ENCODE peak calls at places on chromosomes 11 and 22, in four cellular contexts. H, Y, M and N are unnamed samples.

GRCh38 chr11:120236169-120237107 is 3.5 kb upstream of the POU2F3 start:
- DNase-seq in M (no peak), Y (no peak), H (no peak), N (peak)

GRCh38 chr11:7056828-7057513 is 31.8 kb upstream of the RBMXL2 start:
- DNase-seq in H (no peak), Y (no peak), M (no peak), N (no peak)

GRCh38 chr11:1199689-1200610 is 22.9 kb upstream of the MUC5B start:
- DNase-seq in Y (peak), H (no peak), M (no peak), N (no peak)

GRCh38 chr11:64314805-64315561 is 2.4 kb downstream of the TRMT112 start:
- DNase-seq in H (no peak), M (no peak), Y (no peak), N (no peak)

GRCh38 chr11:13055200-13055599 is 46.1 kb downstream of the RASSF10 start:
- DNase-seq in Y (no peak), M (no peak), H (no peak), N (no peak)

GRCh38 chr22:39534591-39535301 is 2.2 kb upstream of the RPS19BP1 start:
- DNase-seq in M (peak), Y (peak), H (no peak), N (peak)

GRCh38 chr11:31045335-31045734 is 324.2 kb downstream of the DCDC1 start:
- DNase-seq in H (no peak), Y (no peak), M (peak), N (no peak)

GRCh38 chr22:42162728-42163489 is 32.3 kb upstream of the CYP2D6 start:
- DNase-seq in M (no peak), H (no peak), Y (no peak), N (no peak)

GRCh38 chr11:777288-778255 is at the start of gene GATD1:
- DNase-seq in M (peak), H (peak), Y (peak), N (peak)

GRCh38 chr11:115503886-115504278 is 333 bp downstream of the CADM1 start:
- DNase-seq in M (peak), H (no peak), Y (no peak), N (no peak)

GRCh38 chr22:30296851-30297250 is 7.5 kb upstream of the CASTOR1 start:
- DNase-seq in H (no peak), Y (no peak), M (no peak), N (no peak)

GRCh38 chr11:7906481-7906880 is 24.6 kb downstream of the OR10A6 start:
- DNase-seq in H (no peak), Y (no peak), M (no peak), N (no peak)

GRCh38 chr11:114134870-114135269 is 75.4 kb downstream of the ZBTB16 start:
- DNase-seq in M (no peak), H (no peak), Y (no peak), N (no peak)

GRCh38 chr11:2791139-2791520 is 91.3 kb upstream of the KCNQ1OT1 start:
- DNase-seq in Y (peak), M (no peak), H (no peak), N (no peak)

GRCh38 chr22:23570681-23571080 is 9.4 kb downstream of the IGLL1 start:
- DNase-seq in Y (no peak), M (no peak), H (no peak), N (no peak)

GRCh38 chr11:2312232-2313042 is 10.6 kb downstream of the TSPAN32 start:
- DNase-seq in M (no peak), H (no peak), Y (no peak), N (no peak)

GRCh38 chr11:47394322-47395224 is 13.8 kb upstream of the SLC39A13 start:
- DNase-seq in M (peak), H (no peak), Y (no peak), N (peak)

GRCh38 chr11:131430466-131431176 is 60.2 kb downstream of the NTM start:
- DNase-seq in Y (no peak), M (no peak), H (no peak), N (no peak)

GRCh38 chr11:68550485-68550817 is 89.9 kb downstream of the PPP6R3 start:
- DNase-seq in Y (no peak), H (no peak), M (no peak), N (no peak)

GRCh38 chr11:72625746-72626636 is 48.2 kb downstream of the PDE2A start:
- DNase-seq in H (no peak), M (peak), Y (no peak), N (peak)

GRCh38 chr11:32379714-32380113 is 55.6 kb downstream of the WT1 start:
- DNase-seq in Y (no peak), M (no peak), H (no peak), N (peak)

GRCh38 chr11:64419257-64419790 is 60.4 kb downstream of the RPS6KA4 start:
- DNase-seq in M (no peak), H (no peak), Y (no peak), N (no peak)

GRCh38 chr11:131909426-131910200 is 539.2 kb downstream of the NTM start:
- DNase-seq in H (no peak), Y (no peak), M (no peak), N (no peak)

GRCh38 chr22:43273902-43274484 is 69.2 kb downstream of the SCUBE1 start:
- DNase-seq in M (peak), Y (peak), H (peak), N (peak)

GRCh38 chr22:29449296-29449863 is 11.0 kb downstream of the RFPL1 start:
- DNase-seq in M (no peak), Y (no peak), H (no peak), N (no peak)

GRCh38 chr11:5138256-5138655 is at the start of gene OR52A5:
- DNase-seq in H (no peak), Y (no peak), M (no peak), N (no peak)

GRCh38 chr22:27972732-27973698 is 54.0 kb upstream of the PITPNB start:
- DNase-seq in M (no peak), Y (no peak), H (no peak), N (no peak)

GRCh38 chr11:133047036-133047800 is 485.1 kb downstream of the OPCML start:
- DNase-seq in M (no peak), H (no peak), Y (no peak), N (no peak)

GRCh38 chr11:8346157-8346755 is 82.6 kb upstream of the LMO1 start:
- DNase-seq in M (no peak), H (no peak), Y (no peak), N (no peak)

GRCh38 chr11:17366491-17366890 is 14.9 kb downstream of the NCR3LG1 start:
- DNase-seq in H (no peak), M (no peak), Y (no peak), N (no peak)

GRCh38 chr22:32331918-32332725 is 25.5 kb upstream of the RFPL3 start:
- DNase-seq in M (no peak), H (no peak), Y (no peak), N (no peak)

GRCh38 chr11:66858186-66858938 is 1.5 kb downstream of the LRFN4 start:
- DNase-seq in M (no peak), H (no peak), Y (peak), N (no peak)

GRCh38 chr11:125348141-125348651 is 147.9 kb downstream of the FEZ1 start:
- DNase-seq in M (no peak), Y (no peak), H (no peak), N (no peak)

GRCh38 chr11:128701086-128701485 is 7.2 kb downstream of the FLI1 start:
- DNase-seq in Y (no peak), H (no peak), M (no peak), N (no peak)

GRCh38 chr11:1053121-1053901 is 16.8 kb upstream of the MUC6 start:
- DNase-seq in M (no peak), H (no peak), Y (peak), N (peak)

GRCh38 chr11:10809373-10810199 is 860 bp upstream of the EIF4G2 start:
- DNase-seq in Y (peak), M (no peak), H (no peak), N (peak)

GRCh38 chr11:27287205-27287604 is 75.8 kb downstream of the CCDC34 start:
- DNase-seq in Y (no peak), M (no peak), H (no peak), N (no peak)

GRCh38 chr22:24578355-24579241 is 14.3 kb downstream of the LRRC75B start:
- DNase-seq in Y (no peak), H (no peak), M (peak), N (no peak)

GRCh38 chr11:103920449-103920848 is 116.0 kb upstream of the DDI1 start:
- DNase-seq in Y (no peak), M (no peak), H (no peak), N (no peak)

GRCh38 chr22:36360871-36361383 is 26.8 kb downstream of the MYH9 start:
- DNase-seq in Y (no peak), H (no peak), M (no peak), N (no peak)

GRCh38 chr22:36356708-36357694 is 30.8 kb downstream of the MYH9 start:
- DNase-seq in H (no peak), M (no peak), Y (no peak), N (no peak)

GRCh38 chr22:36360011-36360410 is 27.8 kb downstream of the MYH9 start:
- DNase-seq in Y (no peak), M (no peak), H (no peak), N (no peak)

GRCh38 chr22:36358533-36359171 is 29.1 kb downstream of the MYH9 start:
- DNase-seq in H (no peak), M (no peak), Y (no peak), N (no peak)

DNA sequence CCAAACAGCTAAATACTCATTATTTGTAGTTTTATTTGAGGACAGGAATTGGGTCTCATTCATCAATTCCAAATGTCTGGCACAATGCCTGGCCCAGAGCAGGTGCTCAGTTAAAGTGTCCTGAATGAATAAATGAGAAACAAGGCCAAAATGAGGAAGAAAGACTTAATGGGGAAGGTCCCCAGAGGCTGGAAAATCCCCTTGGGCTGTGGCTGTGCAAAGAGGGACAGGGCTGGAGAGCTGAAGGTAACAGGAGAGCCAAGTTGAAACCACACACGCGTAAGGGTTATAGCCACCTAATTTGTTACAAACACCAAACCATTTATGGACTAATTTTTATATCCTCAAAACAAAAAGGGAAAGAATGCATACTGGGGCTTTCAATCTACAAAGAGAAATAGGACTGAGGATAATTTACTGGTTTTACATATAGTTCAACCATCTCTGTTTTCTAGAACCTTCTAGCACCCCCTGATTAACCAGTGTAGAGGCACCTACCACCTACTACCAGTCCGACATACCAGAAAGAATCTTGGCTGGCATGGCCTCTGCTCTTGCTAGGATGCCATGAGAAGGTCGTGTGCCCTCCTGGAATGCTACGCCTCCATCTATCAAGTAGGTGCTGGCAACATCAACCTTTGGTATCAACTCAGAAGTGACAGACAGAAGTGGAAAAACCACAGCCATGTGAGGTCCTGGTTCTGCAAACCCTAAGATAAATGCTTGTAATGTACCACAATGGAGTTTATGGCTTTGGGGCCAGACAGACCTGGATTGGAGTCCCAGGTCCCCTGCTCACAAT is 28.4 kb downstream of the MYH9 start:
- DNase-seq in H (peak), Y (no peak), M (no peak), N (no peak)
- TF ChIP-seq CBFB in H (peak), Y (no peak), M (no peak), N (no peak)

GRCh38 chr11:58060939-58061672 is 30.4 kb downstream of the OR6Q1 start:
- DNase-seq in Y (peak), H (no peak), M (peak), N (no peak)

GRCh38 chr11:58059011-58059358 is 28.2 kb downstream of the OR6Q1 start:
- DNase-seq in H (no peak), M (peak), Y (no peak), N (no peak)

GRCh38 chr11:58058276-58059010 is 27.7 kb downstream of the OR6Q1 start:
- DNase-seq in H (no peak), M (no peak), Y (no peak), N (no peak)

GRCh38 chr11:58060535-58060934 is 29.8 kb downstream of the OR6Q1 start:
- DNase-seq in M (no peak), Y (no peak), H (no peak), N (no peak)

GRCh38 chr11:58061813-58062212 is 31.1 kb downstream of the OR6Q1 start:
- DNase-seq in Y (no peak), H (no peak), M (no peak), N (no peak)
- TF ChIP-seq CBFB in Y (no peak), H (no peak), M (no peak), N (no peak)

GRCh38 chr11:119144825-119145476 is 3.9 kb upstream of the ABCG4 start:
- DNase-seq in H (no peak), Y (peak), M (peak), N (peak)
- TF ChIP-seq CBFB in H (no peak), Y (no peak), M (no peak), N (no peak)

DNA sequence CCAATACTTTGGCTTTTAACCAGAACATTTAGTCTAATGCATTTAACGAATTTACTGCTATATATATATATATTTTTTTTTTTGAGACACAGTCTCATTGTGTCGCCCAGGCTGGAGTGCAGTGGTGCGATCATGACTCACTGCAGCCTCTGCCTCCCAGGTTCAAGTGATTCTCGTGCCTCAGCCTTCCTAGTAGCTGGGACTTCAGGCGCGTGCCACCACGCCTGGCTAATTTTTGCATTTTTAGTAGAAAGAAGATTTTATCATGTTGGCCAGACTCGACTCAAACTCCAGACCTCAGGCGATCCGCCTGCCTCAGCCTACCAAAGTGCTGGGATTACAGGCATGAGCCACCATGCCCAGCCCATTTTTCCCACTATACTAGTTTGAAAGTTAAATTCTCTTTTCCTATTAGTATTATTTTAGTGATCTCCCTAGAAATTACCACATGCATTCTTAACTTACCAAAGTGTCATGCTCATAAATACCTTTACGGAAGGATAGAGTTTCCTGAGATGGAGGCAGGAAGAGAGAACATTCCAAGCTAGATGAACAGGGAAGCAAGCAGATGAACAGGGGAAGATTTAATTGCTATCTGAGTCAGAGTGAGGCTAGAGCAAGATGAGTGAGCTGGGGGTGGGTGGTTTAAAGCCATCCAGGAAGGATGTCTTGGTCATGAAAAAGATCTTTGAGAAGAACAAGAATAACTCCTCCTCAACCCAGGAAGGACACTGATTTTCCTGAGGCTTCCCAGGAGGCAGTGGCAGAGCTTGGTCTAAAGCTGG is 4.4 kb upstream of the PGAP2 start:
- DNase-seq in Y (no peak), M (no peak), H (no peak), N (no peak)
- TF ChIP-seq CBFB in Y (no peak), M (no peak), H (no peak), N (no peak)

DNA sequence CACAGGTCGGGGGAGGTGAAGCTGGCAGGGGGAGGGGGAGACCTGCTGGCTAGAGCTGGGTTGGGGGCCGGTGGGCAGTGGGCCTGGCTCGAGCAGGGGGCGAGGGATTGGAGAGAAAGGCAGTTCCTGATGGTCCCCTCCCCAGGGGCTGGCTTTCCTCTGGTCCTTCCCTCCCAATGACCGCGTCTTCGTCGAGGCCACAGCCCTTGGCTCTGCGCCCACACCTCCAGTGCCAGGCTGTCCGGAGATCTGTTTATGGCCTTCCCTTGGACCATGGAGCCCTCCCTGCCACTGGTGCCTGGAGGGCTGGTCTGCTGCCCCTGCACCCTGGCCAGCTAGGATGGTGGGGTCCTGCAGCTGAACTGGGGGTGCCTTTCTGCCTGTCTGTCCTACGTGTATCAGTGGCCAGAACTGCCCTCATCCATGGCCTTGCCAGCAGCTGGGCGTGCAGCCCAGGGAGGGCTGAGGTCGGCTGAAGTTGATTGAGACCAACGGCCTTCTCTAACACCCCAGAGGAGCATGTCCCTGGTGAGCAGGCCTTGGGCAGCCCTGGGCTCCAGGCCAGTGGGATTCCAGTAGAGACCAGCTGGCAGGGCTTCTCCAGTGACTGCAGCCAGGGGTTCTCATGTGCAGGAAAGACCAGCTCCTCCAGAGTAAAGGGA is 12.3 kb downstream of the TANGO2 start:
- DNase-seq in H (no peak), Y (no peak), M (no peak), N (no peak)
- TF ChIP-seq CBFB in H (no peak), Y (no peak), M (no peak), N (no peak)

GRCh38 chr11:62144641-62145255 is 20.9 kb downstream of the INCENP start:
- DNase-seq in H (no peak), Y (peak), M (no peak), N (no peak)
- TF ChIP-seq CBFB in H (no peak), Y (no peak), M (no peak), N (no peak)

GRCh38 chr11:121458551-121458950 is 5.8 kb upstream of the SORL1-AS1 start:
- DNase-seq in Y (no peak), H (no peak), M (no peak), N (no peak)
- TF ChIP-seq CBFB in Y (no peak), H (no peak), M (no peak), N (no peak)

DNA sequence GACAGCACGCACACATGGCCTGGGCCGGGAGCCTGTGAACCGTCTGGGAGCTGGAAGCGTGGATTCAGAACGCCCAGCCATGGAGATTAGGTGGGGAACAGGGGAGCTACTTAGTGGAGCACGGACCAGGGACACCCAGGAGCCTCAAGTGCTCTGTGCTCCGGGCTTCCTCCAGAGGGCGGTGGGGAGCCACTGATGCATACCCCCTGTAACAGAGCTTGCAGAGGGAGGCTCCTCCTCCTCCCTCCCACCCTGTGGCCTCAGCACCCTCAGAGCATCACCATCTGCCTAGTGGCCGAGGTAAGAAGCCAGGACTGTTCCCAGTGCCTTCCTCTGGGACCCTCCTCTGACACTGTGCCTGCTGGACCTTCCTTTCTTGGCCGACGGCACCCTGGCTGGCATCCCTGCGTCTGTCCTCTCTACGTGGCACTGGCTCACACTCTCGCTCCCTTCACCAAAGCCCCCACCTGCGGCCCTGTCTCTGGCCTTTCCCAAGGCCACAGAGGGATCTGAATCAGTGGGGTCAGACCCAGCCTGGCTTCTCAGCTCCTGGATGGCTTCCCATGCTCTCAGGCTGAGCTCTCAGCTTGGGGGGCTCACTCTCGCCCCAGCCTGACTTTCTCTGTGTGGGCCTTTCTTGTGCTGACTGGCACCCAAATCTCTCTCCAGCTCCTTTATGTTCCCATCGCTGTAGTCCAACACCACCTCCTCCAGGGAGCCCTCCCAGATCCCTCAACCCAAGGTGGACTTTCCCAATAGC is 780.9 kb downstream of the BRD1 start:
- DNase-seq in H (no peak), Y (peak), M (peak), N (peak)
- TF ChIP-seq CBFB in H (no peak), Y (no peak), M (no peak), N (no peak)

GRCh38 chr11:83238111-83238510 is 44.6 kb downstream of the ANKRD42 start:
- DNase-seq in M (no peak), Y (no peak), H (no peak), N (no peak)

GRCh38 chr11:83235825-83236224 is 42.3 kb downstream of the ANKRD42 start:
- DNase-seq in H (no peak), M (no peak), Y (no peak), N (no peak)

GRCh38 chr11:83241291-83241946 is 44.7 kb downstream of the CCDC90B start:
- DNase-seq in Y (peak), H (no peak), M (peak), N (peak)
- TF ChIP-seq CBFB in Y (no peak), H (no peak), M (no peak), N (no peak)